ENCODE peak calls at places on chromosomes 7 and 10, in five cellular contexts. One of them, this sample, is unnamed.

GRCh38 chr10:3791974-3792633 is 7.1 kb upstream of the KLF6 start:
- DNase-seq in left ventricle myocardium inferior: no peak
- DNase-seq in GM23338: no peak
- DNase-seq in adrenal gland: no peak
- DNase-seq in A549: no peak
- DNase-seq in this sample: peak

GRCh38 chr10:49539320-49539885 is 482 bp upstream of the ERCC6 start:
- DNase-seq in left ventricle myocardium inferior: peak
- DNase-seq in GM23338: peak
- DNase-seq in adrenal gland: peak
- DNase-seq in A549: peak
- DNase-seq in this sample: peak

GRCh38 chr7:5426226-5426475 is 2.5 kb upstream of the TNRC18 start:
- DNase-seq in left ventricle myocardium inferior: no peak
- DNase-seq in GM23338: no peak
- DNase-seq in adrenal gland: peak
- DNase-seq in A549: no peak
- DNase-seq in this sample: peak

GRCh38 chr10:32446701-32447406 is 914 bp downstream of the CCDC7 start:
- DNase-seq in left ventricle myocardium inferior: no peak
- DNase-seq in GM23338: peak
- DNase-seq in adrenal gland: no peak
- DNase-seq in A549: peak
- DNase-seq in this sample: peak

GRCh38 chr7:133183042-133183441 is 69.8 kb upstream of the EXOC4 start:
- DNase-seq in left ventricle myocardium inferior: no peak
- DNase-seq in GM23338: no peak
- DNase-seq in adrenal gland: no peak
- DNase-seq in A549: no peak
- DNase-seq in this sample: no peak

GRCh38 chr10:104293021-104293420 is 24.0 kb downstream of the GSTO2 start:
- DNase-seq in left ventricle myocardium inferior: no peak
- DNase-seq in GM23338: no peak
- DNase-seq in adrenal gland: no peak
- DNase-seq in A549: no peak
- DNase-seq in this sample: peak

GRCh38 chr10:18144928-18145327 is 4.7 kb downstream of the CACNB2 start:
- DNase-seq in left ventricle myocardium inferior: peak
- DNase-seq in GM23338: peak
- DNase-seq in adrenal gland: peak
- DNase-seq in A549: no peak
- DNase-seq in this sample: peak

GRCh38 chr7:70612811-70613210 is 519.1 kb upstream of the GALNT17 start:
- DNase-seq in left ventricle myocardium inferior: no peak
- DNase-seq in GM23338: no peak
- DNase-seq in adrenal gland: no peak
- DNase-seq in A549: no peak
- DNase-seq in this sample: no peak

GRCh38 chr7:79236352-79237028 is 217.0 kb downstream of the MAGI2 start:
- DNase-seq in left ventricle myocardium inferior: no peak
- DNase-seq in GM23338: no peak
- DNase-seq in adrenal gland: no peak
- DNase-seq in A549: no peak
- DNase-seq in this sample: no peak

DNA sequence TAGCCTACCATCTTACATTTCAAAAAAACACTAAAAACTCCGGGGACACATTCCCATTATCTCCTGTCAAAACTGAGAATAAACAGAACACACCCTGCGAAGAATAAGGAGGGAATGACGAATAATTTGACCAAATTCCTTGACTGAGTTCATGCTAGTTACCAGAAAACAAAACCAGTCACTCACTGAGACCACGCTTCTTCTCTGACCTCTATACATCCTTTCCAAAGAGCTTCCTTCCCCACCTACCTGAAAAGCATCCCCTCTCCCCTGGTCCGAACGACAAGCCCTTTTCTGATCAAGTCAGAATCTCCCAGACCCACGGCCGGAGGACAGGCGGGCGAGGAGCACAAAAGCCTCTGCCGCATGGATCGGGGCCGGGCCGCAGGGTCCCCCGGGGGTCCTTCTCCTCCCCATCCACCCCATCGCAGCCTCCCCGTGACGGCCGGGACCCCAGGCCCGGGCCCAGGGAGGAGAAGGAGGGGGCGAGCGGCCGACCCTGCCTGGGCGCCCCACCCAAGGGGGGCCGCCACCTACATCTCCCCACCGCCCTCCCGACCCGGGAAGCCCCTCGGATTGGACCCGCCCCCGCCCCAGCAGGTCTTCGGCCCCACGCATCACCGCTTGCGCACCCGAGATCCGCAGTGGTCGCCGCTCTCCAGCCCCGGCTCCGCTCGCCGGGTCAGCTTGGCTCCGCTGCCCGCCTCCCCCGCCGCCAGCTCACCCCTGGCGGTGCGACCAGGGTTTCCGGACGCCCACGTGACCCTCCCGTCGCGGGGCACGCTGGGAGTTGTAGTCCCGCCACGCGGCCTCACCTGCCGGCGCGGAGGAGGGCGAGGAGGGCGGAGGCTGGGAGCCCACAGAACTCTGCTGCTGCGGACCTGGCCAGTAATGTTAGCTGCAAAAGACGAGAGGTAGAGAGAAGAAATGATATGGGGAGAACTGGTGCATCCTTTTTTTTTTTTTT is at the start of gene SLC37A3:
- DNase-seq in left ventricle myocardium inferior: peak
- DNase-seq in GM23338: peak
- DNase-seq in adrenal gland: peak
- DNase-seq in A549: peak
- DNase-seq in this sample: peak
- TF ChIP-seq CTCF in left ventricle myocardium inferior: peak
- TF ChIP-seq CTCF in GM23338: no peak
- TF ChIP-seq CTCF in adrenal gland: no peak
- TF ChIP-seq CTCF in A549: no peak
- TF ChIP-seq CTCF in this sample: peak

DNA sequence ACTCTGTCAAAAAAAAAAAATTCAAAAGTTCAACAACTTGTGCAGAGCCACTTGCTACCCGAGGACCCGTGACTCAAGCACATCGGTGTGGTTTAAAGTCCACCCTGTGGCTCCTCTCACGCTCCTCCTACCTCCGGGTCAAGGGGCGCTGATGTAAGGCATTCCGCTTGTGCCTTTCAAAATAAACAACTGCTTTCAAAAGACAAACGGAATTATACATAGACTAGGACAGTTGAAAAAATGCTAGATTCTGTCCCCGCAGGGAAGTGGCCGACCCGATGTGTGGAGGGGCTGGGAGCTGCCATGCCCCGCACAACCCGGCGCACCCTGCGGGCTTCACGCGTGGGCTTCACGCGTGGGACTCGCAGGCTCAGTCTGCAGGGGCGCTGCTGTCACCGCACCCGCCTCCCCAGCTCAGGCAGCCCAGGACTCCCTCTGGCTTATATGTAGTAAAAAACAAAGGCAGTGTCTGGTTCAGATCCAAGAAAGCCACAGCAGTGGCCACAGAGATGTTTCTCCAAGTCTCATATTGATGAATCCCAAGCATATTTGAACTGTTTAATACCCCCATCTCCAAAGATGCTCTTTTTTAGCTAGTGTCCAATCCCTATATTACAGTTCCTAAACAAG is 239.7 kb upstream of the INHBA start:
- DNase-seq in left ventricle myocardium inferior: no peak
- DNase-seq in GM23338: peak
- DNase-seq in adrenal gland: no peak
- DNase-seq in A549: peak
- DNase-seq in this sample: peak
- H3K4me3 ChIP-seq in left ventricle myocardium inferior: peak
- H3K4me3 ChIP-seq in GM23338: peak
- H3K4me3 ChIP-seq in adrenal gland: no peak
- H3K4me3 ChIP-seq in A549: peak
- H3K4me3 ChIP-seq in this sample: peak

GRCh38 chr7:138024334-138024691 is 22.4 kb upstream of the CREB3L2 start:
- DNase-seq in left ventricle myocardium inferior: no peak
- DNase-seq in GM23338: no peak
- DNase-seq in adrenal gland: no peak
- DNase-seq in A549: no peak
- DNase-seq in this sample: no peak

GRCh38 chr7:138024765-138025164 is 22.9 kb upstream of the CREB3L2 start:
- DNase-seq in left ventricle myocardium inferior: no peak
- DNase-seq in GM23338: no peak
- DNase-seq in adrenal gland: no peak
- DNase-seq in A549: no peak
- DNase-seq in this sample: no peak

GRCh38 chr7:138025215-138026186 is 23.6 kb upstream of the CREB3L2 start:
- DNase-seq in left ventricle myocardium inferior: no peak
- DNase-seq in GM23338: no peak
- DNase-seq in adrenal gland: no peak
- DNase-seq in A549: no peak
- DNase-seq in this sample: no peak

GRCh38 chr7:138021889-138022288 is 20.0 kb upstream of the CREB3L2 start:
- DNase-seq in left ventricle myocardium inferior: no peak
- DNase-seq in GM23338: no peak
- DNase-seq in adrenal gland: no peak
- DNase-seq in A549: no peak
- DNase-seq in this sample: no peak

DNA sequence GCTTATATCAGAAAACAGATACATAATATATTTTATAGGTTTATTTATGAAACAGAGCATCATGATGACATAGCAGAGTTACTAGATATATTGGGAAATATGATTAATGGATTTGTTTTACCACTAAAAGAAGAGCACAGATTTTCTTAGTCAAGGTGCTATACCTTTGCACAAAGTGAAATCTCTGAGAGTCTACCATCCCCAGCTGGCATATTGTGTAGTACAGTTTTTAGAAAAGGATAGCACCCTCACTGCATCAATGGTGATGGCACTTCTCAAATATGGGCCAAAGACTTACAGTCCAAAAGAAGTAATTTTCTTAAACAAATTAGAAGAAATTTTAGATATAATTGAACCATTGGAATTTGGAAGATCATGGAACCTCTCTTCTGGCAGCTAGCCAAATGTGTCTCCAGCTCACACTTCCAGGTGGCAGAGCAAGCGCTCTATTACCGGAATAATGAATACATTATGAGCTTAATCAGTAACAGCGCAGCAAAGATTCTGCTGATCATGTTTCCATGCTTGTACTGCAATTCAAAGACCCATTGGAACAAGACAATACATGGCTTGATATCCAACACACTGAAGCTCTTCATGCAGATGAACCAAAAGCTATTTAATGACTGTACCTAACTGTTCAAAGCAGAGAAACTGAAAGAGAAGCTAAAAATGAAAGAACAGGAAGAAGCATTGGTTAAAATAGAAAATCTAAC is 21.9 kb upstream of the CREB3L2 start:
- DNase-seq in left ventricle myocardium inferior: no peak
- DNase-seq in GM23338: no peak
- DNase-seq in adrenal gland: no peak
- DNase-seq in A549: no peak
- DNase-seq in this sample: no peak
- TF ChIP-seq CTCF in left ventricle myocardium inferior: no peak
- TF ChIP-seq CTCF in GM23338: no peak
- TF ChIP-seq CTCF in adrenal gland: no peak
- TF ChIP-seq CTCF in A549: no peak
- TF ChIP-seq CTCF in this sample: no peak

GRCh38 chr10:88971668-88972067 is 18.9 kb upstream of the FAS start:
- DNase-seq in left ventricle myocardium inferior: no peak
- DNase-seq in GM23338: no peak
- DNase-seq in adrenal gland: no peak
- DNase-seq in A549: no peak
- DNase-seq in this sample: peak
- H3K4me3 ChIP-seq in left ventricle myocardium inferior: no peak
- H3K4me3 ChIP-seq in GM23338: no peak
- H3K4me3 ChIP-seq in adrenal gland: no peak
- H3K4me3 ChIP-seq in A549: no peak
- H3K4me3 ChIP-seq in this sample: no peak

GRCh38 chr7:130867039-130867438 is 133.0 kb upstream of the KLF14 start:
- DNase-seq in left ventricle myocardium inferior: no peak
- DNase-seq in GM23338: no peak
- DNase-seq in adrenal gland: no peak
- DNase-seq in A549: no peak
- DNase-seq in this sample: no peak

GRCh38 chr7:130869918-130870317 is 135.9 kb upstream of the KLF14 start:
- DNase-seq in left ventricle myocardium inferior: no peak
- DNase-seq in GM23338: no peak
- DNase-seq in adrenal gland: no peak
- DNase-seq in A549: no peak
- DNase-seq in this sample: no peak

GRCh38 chr7:130867581-130868136 is 133.7 kb upstream of the KLF14 start:
- DNase-seq in left ventricle myocardium inferior: no peak
- DNase-seq in GM23338: no peak
- DNase-seq in adrenal gland: no peak
- DNase-seq in A549: no peak
- DNase-seq in this sample: no peak

GRCh38 chr7:130868150-130868549 is 134.1 kb upstream of the KLF14 start:
- DNase-seq in left ventricle myocardium inferior: no peak
- DNase-seq in GM23338: no peak
- DNase-seq in adrenal gland: no peak
- DNase-seq in A549: no peak
- DNase-seq in this sample: no peak

DNA sequence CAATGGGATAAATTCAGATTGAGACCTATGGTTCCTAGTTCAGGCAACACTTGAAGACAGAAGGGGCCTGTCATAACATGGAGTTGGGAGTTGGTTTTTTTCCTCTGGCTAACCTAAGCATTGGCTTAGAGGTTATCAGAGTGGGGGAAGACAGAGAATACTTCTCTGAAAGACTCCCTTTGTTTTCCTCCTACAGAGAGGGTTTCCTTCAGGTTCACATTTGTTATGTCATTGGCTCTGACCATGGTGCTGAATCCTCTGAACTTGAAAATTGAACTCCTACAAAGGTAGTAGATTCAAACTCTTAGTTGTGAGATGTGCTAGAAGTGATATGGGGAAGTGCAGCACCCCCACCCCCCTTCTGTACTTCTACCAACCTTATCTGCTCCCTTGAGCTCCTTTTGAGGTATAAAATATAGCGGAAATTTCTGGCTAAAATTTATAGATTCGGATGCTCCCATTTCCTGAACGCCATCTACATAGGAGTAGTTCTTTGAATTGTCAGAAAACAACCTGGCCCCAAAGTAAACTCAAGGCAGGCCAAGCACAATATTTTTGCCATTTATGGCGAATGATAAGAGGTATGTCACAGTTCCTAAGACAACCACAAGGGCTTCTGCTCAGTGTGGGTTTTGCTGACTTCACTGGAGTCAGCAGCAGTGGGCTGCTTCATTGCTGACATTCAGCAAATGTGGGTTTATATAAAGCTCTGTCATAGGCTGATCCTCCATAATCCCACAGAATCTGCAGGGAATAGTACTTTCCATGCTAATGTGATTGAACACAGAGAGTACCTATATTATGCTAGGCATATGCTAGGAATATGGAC is 131.6 kb upstream of the KLF14 start:
- DNase-seq in left ventricle myocardium inferior: no peak
- DNase-seq in GM23338: peak
- DNase-seq in adrenal gland: no peak
- DNase-seq in A549: no peak
- DNase-seq in this sample: peak
- TF ChIP-seq CTCF in left ventricle myocardium inferior: no peak
- TF ChIP-seq CTCF in GM23338: peak
- TF ChIP-seq CTCF in adrenal gland: no peak
- TF ChIP-seq CTCF in A549: no peak
- TF ChIP-seq CTCF in this sample: peak